ENCODE peak calls at places on chromosomes 7 and 10, in eight cellular contexts. One of them, this sample, is unnamed.

GRCh38 chr7:135672560-135673359 is 10.4 kb downstream of the STMP1 start:
- DNase-seq in brain pericyte: peak; percentile 30
- DNase-seq in DMS153: no peak
- DNase-seq in NCI-H460: peak; percentile 52
- DNase-seq in neural crest cell: peak; percentile 14
- DNase-seq in stimulated activated naive B cell treated with anti-CD40 and anti-IgM and Interleukin-4, amounts not matched to agents 10 μg/mL and 1 μg/mL and 100 μg/mL, for 72 hours: no peak
- DNase-seq in breast epithelium: no peak
- DNase-seq in AG09319: peak; percentile 41
- DNase-seq in this sample: peak; percentile 48

GRCh38 chr7:79709574-79710409 is 256.3 kb upstream of the MAGI2 start:
- DNase-seq in DMS153: peak; percentile 70
- DNase-seq in brain pericyte: no peak
- DNase-seq in neural crest cell: no peak
- DNase-seq in breast epithelium: no peak
- DNase-seq in NCI-H460: no peak
- DNase-seq in AG09319: no peak
- DNase-seq in stimulated activated naive B cell treated with anti-CD40 and anti-IgM and Interleukin-4, amounts not matched to agents 10 μg/mL and 1 μg/mL and 100 μg/mL, for 72 hours: no peak
- DNase-seq in this sample: no peak

GRCh38 chr7:657565-658119 is 68.9 kb upstream of the DNAAF5 start:
- DNase-seq in stimulated activated naive B cell treated with anti-CD40 and anti-IgM and Interleukin-4, amounts not matched to agents 10 μg/mL and 1 μg/mL and 100 μg/mL, for 72 hours: no peak
- DNase-seq in breast epithelium: no peak
- DNase-seq in AG09319: no peak
- DNase-seq in DMS153: no peak
- DNase-seq in neural crest cell: no peak
- DNase-seq in NCI-H460: no peak
- DNase-seq in brain pericyte: no peak
- DNase-seq in this sample: no peak

GRCh38 chr10:124093076-124093773 is at the start of gene CHST15:
- DNase-seq in neural crest cell: peak; percentile 22
- DNase-seq in stimulated activated naive B cell treated with anti-CD40 and anti-IgM and Interleukin-4, amounts not matched to agents 10 μg/mL and 1 μg/mL and 100 μg/mL, for 72 hours: no peak
- DNase-seq in NCI-H460: peak; percentile 85
- DNase-seq in breast epithelium: peak; percentile 53
- DNase-seq in brain pericyte: no peak
- DNase-seq in DMS153: no peak
- DNase-seq in AG09319: no peak
- DNase-seq in this sample: peak; percentile 86

GRCh38 chr10:132670546-132670945 is 115.4 kb downstream of the NKX6-2 start:
- DNase-seq in breast epithelium: no peak
- DNase-seq in AG09319: no peak
- DNase-seq in neural crest cell: no peak
- DNase-seq in DMS153: no peak
- DNase-seq in NCI-H460: no peak
- DNase-seq in brain pericyte: no peak
- DNase-seq in stimulated activated naive B cell treated with anti-CD40 and anti-IgM and Interleukin-4, amounts not matched to agents 10 μg/mL and 1 μg/mL and 100 μg/mL, for 72 hours: no peak
- DNase-seq in this sample: no peak

GRCh38 chr10:114881916-114882315 is 56.1 kb upstream of the TRUB1 start:
- DNase-seq in brain pericyte: no peak
- DNase-seq in stimulated activated naive B cell treated with anti-CD40 and anti-IgM and Interleukin-4, amounts not matched to agents 10 μg/mL and 1 μg/mL and 100 μg/mL, for 72 hours: no peak
- DNase-seq in NCI-H460: no peak
- DNase-seq in DMS153: no peak
- DNase-seq in AG09319: no peak
- DNase-seq in neural crest cell: no peak
- DNase-seq in breast epithelium: no peak
- DNase-seq in this sample: no peak

GRCh38 chr10:101485681-101486554 is 102.1 kb downstream of the POLL start:
- DNase-seq in AG09319: no peak
- DNase-seq in breast epithelium: no peak
- DNase-seq in brain pericyte: no peak
- DNase-seq in stimulated activated naive B cell treated with anti-CD40 and anti-IgM and Interleukin-4, amounts not matched to agents 10 μg/mL and 1 μg/mL and 100 μg/mL, for 72 hours: no peak
- DNase-seq in neural crest cell: no peak
- DNase-seq in DMS153: peak; percentile 26
- DNase-seq in NCI-H460: no peak
- DNase-seq in this sample: no peak

GRCh38 chr10:130220251-130221185 is 84.3 kb downstream of the GLRX3 start:
- DNase-seq in stimulated activated naive B cell treated with anti-CD40 and anti-IgM and Interleukin-4, amounts not matched to agents 10 μg/mL and 1 μg/mL and 100 μg/mL, for 72 hours: no peak
- DNase-seq in neural crest cell: no peak
- DNase-seq in brain pericyte: no peak
- DNase-seq in breast epithelium: no peak
- DNase-seq in AG09319: no peak
- DNase-seq in NCI-H460: no peak
- DNase-seq in DMS153: no peak
- DNase-seq in this sample: no peak

GRCh38 chr10:4691776-4692175 is 134.2 kb upstream of the AKR1E2 start:
- DNase-seq in NCI-H460: no peak
- DNase-seq in AG09319: no peak
- DNase-seq in breast epithelium: no peak
- DNase-seq in stimulated activated naive B cell treated with anti-CD40 and anti-IgM and Interleukin-4, amounts not matched to agents 10 μg/mL and 1 μg/mL and 100 μg/mL, for 72 hours: no peak
- DNase-seq in neural crest cell: no peak
- DNase-seq in brain pericyte: no peak
- DNase-seq in DMS153: no peak
- DNase-seq in this sample: no peak

GRCh38 chr7:30846378-30846777 is 65.3 kb upstream of the AQP1 start:
- DNase-seq in stimulated activated naive B cell treated with anti-CD40 and anti-IgM and Interleukin-4, amounts not matched to agents 10 μg/mL and 1 μg/mL and 100 μg/mL, for 72 hours: no peak
- DNase-seq in NCI-H460: no peak
- DNase-seq in neural crest cell: no peak
- DNase-seq in brain pericyte: no peak
- DNase-seq in breast epithelium: peak; percentile 49
- DNase-seq in AG09319: no peak
- DNase-seq in DMS153: no peak
- DNase-seq in this sample: no peak

GRCh38 chr7:2129376-2130375 is 103.1 kb downstream of the MAD1L1 start:
- DNase-seq in stimulated activated naive B cell treated with anti-CD40 and anti-IgM and Interleukin-4, amounts not matched to agents 10 μg/mL and 1 μg/mL and 100 μg/mL, for 72 hours: no peak
- DNase-seq in neural crest cell: no peak
- DNase-seq in breast epithelium: no peak
- DNase-seq in brain pericyte: no peak
- DNase-seq in NCI-H460: no peak
- DNase-seq in AG09319: no peak
- DNase-seq in DMS153: peak; percentile 62
- DNase-seq in this sample: no peak

This sample was measured in HepG2.